ENCODE peak calls at places on chromosome 21, in six cellular contexts. V, M, B, L, Y and X are unnamed samples. For H3K27me3, the result is how much of the 10 kb centered on the place peaks cover.

GRCh38 chr21:28480091-28480869 is 512.4 kb downstream of the LTN1 start:
- DNase-seq in V (no peak), M (no peak), B (no peak), L (no peak), Y (no peak), X (no peak)

GRCh38 chr21:21396424-21396823 is 398.2 kb downstream of the NCAM2 start:
- DNase-seq in V (no peak), M (no peak), B (no peak), L (no peak), Y (no peak), X (no peak)

GRCh38 chr21:42969193-42969600 is 5.2 kb upstream of the PKNOX1 start:
- DNase-seq in V (no peak), M (no peak), B (no peak), L (no peak), Y (no peak), X (no peak)

GRCh38 chr21:34553199-34553952 is 41.4 kb upstream of the KCNE1 start:
- DNase-seq in V (no peak), M (peak), B (no peak), L (no peak), Y (no peak), X (no peak)

GRCh38 chr21:27885296-27885711 is 918.4 kb upstream of the ADAMTS5 start:
- DNase-seq in V (no peak), M (no peak), B (no peak), L (no peak), Y (no peak), X (no peak)

GRCh38 chr21:40575983-40576382 is 271.0 kb downstream of the DSCAM start:
- DNase-seq in V (no peak), M (no peak), B (no peak), L (no peak), Y (no peak), X (no peak)

GRCh38 chr21:14838400-14838799 is 226.4 kb downstream of the NRIP1 start:
- DNase-seq in V (no peak), M (peak), B (no peak), L (no peak), Y (no peak), X (no peak)

GRCh38 chr21:7951854-7952519 is 2569.4 kb upstream of the TPTE start:
- DNase-seq in V (no peak), M (no peak), B (no peak), L (no peak), Y (no peak), X (no peak)

GRCh38 chr21:13854638-13855037 is 245.1 kb downstream of the POTED start:
- DNase-seq in V (no peak), M (no peak), B (no peak), L (no peak), Y (no peak), X (no peak)

GRCh38 chr21:29365636-29366305 is 67.0 kb downstream of the BACH1 start:
- DNase-seq in V (no peak), M (no peak), B (no peak), L (no peak), Y (no peak), X (no peak)

GRCh38 chr21:25503981-25504380 is 103.3 kb downstream of the MRPL39 start:
- DNase-seq in V (no peak), M (no peak), B (no peak), L (no peak), Y (no peak), X (no peak)

GRCh38 chr21:37427221-37427620 is 60.6 kb downstream of the DYRK1A start:
- DNase-seq in V (no peak), M (no peak), B (no peak), L (no peak), Y (no peak), X (no peak)
- H3K27ac ChIP-seq in V (no peak), M (no peak), B (no peak), L (no peak), Y (no peak), X (no peak)

GRCh38 chr21:44299085-44299457 is 782 bp upstream of the PFKL start:
- DNase-seq in V (no peak), M (peak), B (no peak), L (no peak), Y (no peak), X (no peak)

GRCh38 chr21:44297525-44298290 is 2.1 kb upstream of the PFKL start:
- DNase-seq in V (peak), M (peak), B (peak), L (peak), Y (peak), X (peak)

GRCh38 chr21:44296916-44297315 is 2.9 kb upstream of the PFKL start:
- DNase-seq in V (no peak), M (no peak), B (no peak), L (no peak), Y (no peak), X (no peak)

GRCh38 chr21:44299458-44300261 is at the start of gene PFKL:
- DNase-seq in V (peak), M (peak), B (peak), L (peak), Y (peak), X (no peak)

DNA sequence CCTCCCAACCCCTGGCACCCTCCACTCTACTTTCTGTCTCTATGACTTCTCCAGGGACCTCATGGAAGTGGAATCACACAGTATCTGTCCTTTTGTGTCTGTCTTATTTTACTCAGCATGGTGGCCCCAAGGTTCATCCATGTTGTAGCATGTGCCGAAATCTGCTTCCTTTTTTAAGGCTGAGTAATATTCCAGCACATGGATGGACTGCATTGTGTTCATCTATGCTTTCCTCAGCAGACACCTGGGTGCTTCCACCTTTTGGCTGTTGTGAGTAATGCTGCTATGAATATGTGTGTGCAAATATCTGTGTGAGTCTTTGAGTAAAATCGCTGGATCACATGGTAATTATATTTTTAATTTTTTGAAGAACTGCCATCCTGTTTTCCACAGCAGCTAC is 1.6 kb upstream of the PFKL start:
- DNase-seq in V (no peak), M (peak), B (no peak), L (no peak), Y (no peak), X (no peak)
- TF ChIP-seq CTCF in V (no peak), M (peak), B (no peak), L (no peak), Y (no peak), X (no peak)

GRCh38 chr21:41765393-41765950 is 1.4 kb downstream of the RIPK4 start:
- DNase-seq in V (no peak), M (no peak), B (no peak), L (no peak), Y (no peak), X (no peak)
- H3K27me3 ChIP-seq in V (under half), M (half or more), B (under half), L (half or more), Y (under half), X (half or more)

GRCh38 chr21:33401617-33401967 is 1.6 kb upstream of the IFNGR2 start:
- DNase-seq in V (no peak), M (no peak), B (peak), L (no peak), Y (no peak), X (no peak)
- H3K27ac ChIP-seq in V (no peak), M (no peak), B (no peak), L (no peak), Y (no peak), X (no peak)

GRCh38 chr21:31973402-31973944 is 100.7 kb downstream of the HUNK start:
- DNase-seq in V (no peak), M (no peak), B (no peak), L (no peak), Y (no peak), X (no peak)

GRCh38 chr21:31972622-31973021 is 99.8 kb downstream of the HUNK start:
- DNase-seq in V (no peak), M (no peak), B (no peak), L (no peak), Y (no peak), X (no peak)

GRCh38 chr21:31975491-31975890 is 102.7 kb downstream of the HUNK start:
- DNase-seq in V (no peak), M (no peak), B (no peak), L (no peak), Y (no peak), X (no peak)

GRCh38 chr21:31977816-31978215 is 105.0 kb downstream of the HUNK start:
- DNase-seq in V (no peak), M (no peak), B (no peak), L (no peak), Y (no peak), X (no peak)

DNA sequence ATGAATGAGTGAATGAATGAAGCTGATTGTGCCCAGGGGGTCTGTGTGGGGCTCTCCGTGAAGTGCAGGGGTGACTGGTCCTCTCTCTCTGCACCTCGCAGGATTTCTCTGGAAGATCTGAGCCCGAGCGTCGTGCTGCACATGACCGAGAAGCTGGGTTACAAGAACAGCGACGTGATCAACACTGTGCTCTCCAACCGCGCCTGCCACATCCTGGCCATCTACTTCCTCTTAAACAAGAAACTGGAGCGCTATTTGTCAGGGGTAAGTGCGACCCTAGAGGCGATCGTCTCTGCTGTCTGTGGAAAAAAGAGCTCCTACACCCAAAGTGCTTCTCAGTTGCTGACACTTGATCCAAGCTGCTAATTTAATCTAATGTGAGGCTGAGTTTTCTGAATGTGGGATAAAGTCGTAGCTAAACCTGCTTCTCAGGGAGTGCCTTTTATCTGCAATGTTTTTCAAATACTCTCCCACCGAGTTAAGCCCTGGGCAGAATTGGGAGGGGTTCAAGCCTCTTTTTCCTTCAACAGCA is 101.7 kb downstream of the HUNK start:
- DNase-seq in V (no peak), M (no peak), B (no peak), L (peak), Y (no peak), X (no peak)
- TF ChIP-seq CTCF in V (no peak), M (no peak), B (no peak), L (peak), Y (no peak), X (no peak)

DNA sequence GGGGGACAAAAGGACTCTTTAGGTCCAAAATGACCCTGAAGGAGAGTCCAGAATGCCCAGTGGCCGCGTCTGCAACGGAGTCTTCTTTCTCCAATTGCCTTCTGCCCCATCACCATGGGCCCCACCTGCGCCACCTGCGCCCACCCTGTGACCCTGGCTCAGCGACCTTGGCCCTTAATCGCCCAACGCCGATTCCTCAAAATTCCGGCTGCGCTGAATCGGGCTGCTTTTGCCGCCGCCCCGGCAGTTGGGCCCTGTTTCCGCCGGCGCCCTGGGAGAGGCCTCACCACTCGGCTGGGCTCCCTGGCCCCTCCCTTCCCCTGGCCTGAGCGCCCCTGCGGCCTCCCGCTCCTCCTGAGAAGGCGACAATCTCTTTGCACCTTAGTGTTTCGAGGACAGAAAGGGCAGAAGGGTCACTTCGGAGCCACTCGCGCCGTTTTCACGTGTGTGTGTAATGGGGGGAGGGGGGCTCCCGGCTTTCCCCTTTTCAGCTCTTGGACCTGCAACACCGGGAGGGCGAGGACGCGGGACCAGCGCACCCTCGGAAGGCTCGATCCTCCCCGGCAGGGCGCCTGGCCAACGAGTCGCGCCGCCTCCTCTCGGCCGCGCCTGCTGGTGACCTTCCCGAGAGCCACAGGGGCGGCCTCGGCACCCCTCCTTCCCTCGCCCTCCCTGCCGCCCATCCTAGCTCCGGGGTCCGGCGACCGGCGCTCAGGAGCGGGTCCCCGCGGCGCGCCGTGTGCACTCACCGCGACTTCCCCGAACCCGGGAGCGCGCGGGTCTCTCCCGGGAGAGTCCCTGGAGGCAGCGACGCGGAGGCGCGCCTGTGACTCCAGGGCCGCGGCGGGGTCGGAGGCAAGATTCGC is 522 bp upstream of the SIM2 start:
- DNase-seq in V (no peak), M (peak), B (no peak), L (peak), Y (no peak), X (no peak)
- H3K27me3 ChIP-seq in V (under half), M (half or more), B (half or more), L (half or more), Y (half or more), X (half or more)

GRCh38 chr21:38490411-38491020 is 7.8 kb downstream of the ERG start:
- DNase-seq in V (no peak), M (no peak), B (no peak), L (peak), Y (no peak), X (no peak)
- H3K27ac ChIP-seq in V (no peak), M (no peak), B (no peak), L (no peak), Y (peak), X (no peak)